ENCODE peak calls at places on chromosomes 1 and 21, in seven cellular contexts. M is activated naive CD8-positive, alpha-beta T cell treated with anti-CD3 and anti-CD28 coated beads, Interleukin-2, amount 10 ng/mL, durations not matched to agents 7 days and 5 days; S is BJ; K is left kidney; Y is left ventricle myocardium superior; G is T follicular helper cell; P is adrenal gland. V is an unnamed sample.

GRCh38 chr1:225737866-225738265 is 39.8 kb upstream of the SRP9 start:
- DNase-seq in M (no peak), S (no peak), K (no peak), Y (no peak), G (no peak), P (no peak), V (no peak)

GRCh38 chr1:43273708-43274107 is 3.9 kb downstream of the TMEM125 start:
- DNase-seq in M (no peak), S (no peak), K (no peak), Y (no peak), G (no peak), P (no peak), V (no peak)

GRCh38 chr1:195439661-195440060 is 1168.6 kb downstream of the KCNT2 start:
- DNase-seq in M (no peak), S (no peak), K (no peak), Y (no peak), G (no peak), P (no peak), V (no peak)

GRCh38 chr1:179853102-179853501 is 24.5 kb downstream of the TOR1AIP2 start:
- DNase-seq in M (no peak), S (no peak), K (no peak), Y (no peak), G (no peak), P (no peak), V (no peak)

GRCh38 chr1:170885551-170885950 is 49.8 kb upstream of the MROH9 start:
- DNase-seq in M (no peak), S (no peak), K (no peak), Y (no peak), G (no peak), P (peak), V (no peak)

GRCh38 chr21:26597981-26598380 is 24.9 kb upstream of the CYYR1 start:
- DNase-seq in M (no peak), S (no peak), K (no peak), Y (no peak), G (no peak), P (no peak), V (no peak)

GRCh38 chr21:46322351-46323226 is 1.1 kb downstream of the C21orf58 start:
- DNase-seq in M (peak), S (no peak), K (peak), Y (no peak), G (no peak), P (peak), V (no peak)

GRCh38 chr1:13749543-13750307 is 49.7 kb downstream of the PRDM2 start:
- DNase-seq in M (peak), S (no peak), K (peak), Y (peak), G (no peak), P (peak), V (no peak)

GRCh38 chr1:103341377-103341880 is 184.1 kb upstream of the RNPC3 start:
- DNase-seq in M (no peak), S (no peak), K (no peak), Y (no peak), G (no peak), P (no peak), V (no peak)

GRCh38 chr21:36412916-36413315 is 27.7 kb downstream of the CHAF1B start:
- DNase-seq in M (no peak), S (no peak), K (no peak), Y (no peak), G (no peak), P (no peak), V (no peak)

GRCh38 chr1:168893359-168893791 is 164.4 kb upstream of the DPT start:
- DNase-seq in M (no peak), S (no peak), K (no peak), Y (peak), G (no peak), P (no peak), V (no peak)

GRCh38 chr1:21115098-21115760 is 61.5 kb downstream of the EIF4G3 start:
- DNase-seq in M (no peak), S (no peak), K (peak), Y (no peak), G (no peak), P (no peak), V (no peak)

GRCh38 chr21:37225440-37225839 is 41.7 kb downstream of the VPS26C start:
- DNase-seq in M (peak), S (no peak), K (no peak), Y (no peak), G (no peak), P (peak), V (no peak)

GRCh38 chr1:57447551-57447950 is 23.7 kb upstream of the DAB1 start:
- DNase-seq in M (no peak), S (no peak), K (no peak), Y (no peak), G (no peak), P (no peak), V (no peak)

GRCh38 chr1:156282479-156283222 is at the start of gene SMG5:
- DNase-seq in M (peak), S (peak), K (peak), Y (peak), G (peak), P (peak), V (peak)

GRCh38 chr1:162118063-162118462 is 48.6 kb downstream of the NOS1AP start:
- DNase-seq in M (no peak), S (no peak), K (no peak), Y (no peak), G (no peak), P (no peak), V (no peak)

GRCh38 chr1:78833491-78833890 is 173.0 kb downstream of the ADGRL4 start:
- DNase-seq in M (no peak), S (peak), K (peak), Y (no peak), G (no peak), P (no peak), V (no peak)

GRCh38 chr1:62395291-62395690 is 41.6 kb upstream of the USP1 start:
- DNase-seq in M (no peak), S (no peak), K (no peak), Y (no peak), G (no peak), P (no peak), V (peak)

GRCh38 chr1:237411621-237412020 is 369.6 kb downstream of the RYR2 start:
- DNase-seq in M (no peak), S (no peak), K (no peak), Y (no peak), G (no peak), P (no peak), V (no peak)

GRCh38 chr1:84012018-84012417 is 13.1 kb upstream of the TTLL7 start:
- DNase-seq in M (no peak), S (no peak), K (no peak), Y (no peak), G (no peak), P (no peak), V (no peak)

GRCh38 chr1:2288308-2288707 is 60.2 kb downstream of the SKI start:
- DNase-seq in M (no peak), S (no peak), K (no peak), Y (no peak), G (no peak), P (no peak), V (no peak)